ENCODE peak calls at places on chromosomes 7 and 10, in six cellular contexts. V is dorsolateral prefrontal cortex, K is heart right ventricle, M is brain microvascular endothelial cell, J is GM10248, G is bronchial epithelial cell. D is an unnamed sample.

GRCh38 chr10:48459270-48460147 is 145.4 kb downstream of the ARHGAP22 start:
- DNase-seq in V (peak; percentile 41), K (no peak), M (no peak), J (no peak), G (no peak), D (no peak)

GRCh38 chr10:16717617-16718395 is 99.4 kb downstream of the RSU1 start:
- DNase-seq in V (no peak), K (no peak), M (peak; percentile 61), J (no peak), G (no peak), D (no peak)

GRCh38 chr7:71507665-71508064 is 375.7 kb downstream of the GALNT17 start:
- DNase-seq in V (no peak), K (no peak), M (no peak), J (no peak), G (no peak), D (no peak)

GRCh38 chr7:119964640-119965542 is 308.1 kb upstream of the KCND2 start:
- DNase-seq in V (no peak), K (no peak), M (peak; percentile 36), J (no peak), G (no peak), D (peak; percentile 15)

GRCh38 chr7:17307033-17307432 is 8.6 kb downstream of the AHR start:
- DNase-seq in V (no peak), K (no peak), M (no peak), J (no peak), G (no peak), D (no peak)

GRCh38 chr7:128108641-128109423 is 77.6 kb upstream of the LRRC4 start:
- DNase-seq in V (no peak), K (no peak), M (no peak), J (peak; percentile 83), G (no peak), D (no peak)

GRCh38 chr10:111360260-111360925 is 283.6 kb downstream of the ADRA2A start:
- DNase-seq in V (no peak), K (no peak), M (no peak), J (peak; percentile 13), G (peak; percentile 25), D (no peak)

GRCh38 chr7:55016061-55016745 is 2.6 kb upstream of the EGFR start:
- DNase-seq in V (no peak), K (no peak), M (no peak), J (no peak), G (no peak), D (no peak)

GRCh38 chr10:17092216-17092944 is 37.2 kb downstream of the CUBN start:
- DNase-seq in V (no peak), K (no peak), M (no peak), J (no peak), G (no peak), D (no peak)

GRCh38 chr7:128705891-128706333 is 33.2 kb upstream of the CALU start:
- DNase-seq in V (no peak), K (no peak), M (no peak), J (no peak), G (peak; percentile 35), D (peak; percentile 79)

GRCh38 chr7:425794-426188 is 93.9 kb downstream of the PDGFA start:
- DNase-seq in V (no peak), K (no peak), M (no peak), J (no peak), G (no peak), D (no peak)

GRCh38 chr10:110279062-110279986 is 25.4 kb downstream of the SMNDC1 start:
- DNase-seq in V (no peak), K (no peak), M (peak; percentile 60), J (peak; percentile 41), G (peak; percentile 61), D (peak; percentile 52)

GRCh38 chr10:69968830-69969229 is 83.8 kb upstream of the MACROH2A2 start:
- DNase-seq in V (no peak), K (no peak), M (no peak), J (no peak), G (peak; percentile 42), D (no peak)

GRCh38 chr7:137970263-137970975 is 31.5 kb downstream of the CREB3L2 start:
- DNase-seq in V (no peak), K (peak; percentile 52), M (peak; percentile 88), J (no peak), G (peak; percentile 35), D (peak; percentile 84)

GRCh38 chr10:62851449-62851848 is 35.3 kb upstream of the EGR2 start:
- DNase-seq in V (no peak), K (no peak), M (no peak), J (no peak), G (peak; percentile 13), D (no peak)

GRCh38 chr10:122688293-122688989 is 11.2 kb downstream of the C10orf120 start:
- DNase-seq in V (no peak), K (no peak), M (peak; percentile 23), J (no peak), G (peak; percentile 51), D (no peak)

GRCh38 chr10:17980796-17981195 is 29.1 kb downstream of the SLC39A12 start:
- DNase-seq in V (no peak), K (no peak), M (no peak), J (no peak), G (no peak), D (no peak)

DNA sequence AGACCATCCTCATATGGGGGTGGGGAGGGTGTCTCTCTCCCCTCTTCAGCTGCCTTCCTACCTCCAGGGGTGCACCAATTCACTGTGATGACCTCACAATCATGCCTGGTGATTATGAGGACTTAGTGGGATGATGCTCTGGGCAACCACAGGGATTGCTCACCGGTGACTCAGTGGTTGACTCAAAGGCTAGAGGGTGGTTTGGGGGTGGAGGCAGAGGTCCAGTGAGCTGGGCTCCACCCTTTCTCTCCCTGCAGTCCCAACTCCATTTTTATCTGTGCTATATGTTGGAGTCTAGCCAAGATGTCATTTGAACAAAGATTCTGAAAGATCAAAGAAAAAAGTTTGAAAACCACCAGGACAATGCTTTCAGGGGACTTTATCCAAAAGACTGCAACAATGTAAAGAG is 286.9 kb downstream of the KCNMA1 start:
- DNase-seq in V (no peak), K (no peak), M (peak; percentile 100), J (no peak), G (peak; percentile 98), D (peak; percentile 99)
- TF ChIP-seq CTCF in V (no peak), K (no peak), M (peak; percentile 38), J (no peak), G (peak; percentile 6), D (peak; percentile 32)

GRCh38 chr10:85545874-85546273 is 820.7 kb downstream of the GRID1 start:
- DNase-seq in V (no peak), K (no peak), M (no peak), J (no peak), G (no peak), D (no peak)

GRCh38 chr10:85544956-85545355 is 821.6 kb downstream of the GRID1 start:
- DNase-seq in V (no peak), K (no peak), M (no peak), J (no peak), G (peak; percentile 89), D (no peak)

GRCh38 chr10:85542936-85543730 is 823.5 kb downstream of the GRID1 start:
- DNase-seq in V (no peak), K (no peak), M (no peak), J (no peak), G (peak; percentile 73), D (no peak)

GRCh38 chr10:85547460-85548023 is 819.1 kb downstream of the GRID1 start:
- DNase-seq in V (no peak), K (no peak), M (no peak), J (no peak), G (no peak), D (no peak)

GRCh38 chr10:85548038-85548437 is 818.6 kb downstream of the GRID1 start:
- DNase-seq in V (peak; percentile 56), K (no peak), M (peak; percentile 41), J (no peak), G (peak; percentile 95), D (no peak)
- TF ChIP-seq CTCF in V (peak; percentile 75), K (peak; percentile 34), M (peak; percentile 22), J (no peak), G (peak; percentile 66), D (peak; percentile 11)

DNA sequence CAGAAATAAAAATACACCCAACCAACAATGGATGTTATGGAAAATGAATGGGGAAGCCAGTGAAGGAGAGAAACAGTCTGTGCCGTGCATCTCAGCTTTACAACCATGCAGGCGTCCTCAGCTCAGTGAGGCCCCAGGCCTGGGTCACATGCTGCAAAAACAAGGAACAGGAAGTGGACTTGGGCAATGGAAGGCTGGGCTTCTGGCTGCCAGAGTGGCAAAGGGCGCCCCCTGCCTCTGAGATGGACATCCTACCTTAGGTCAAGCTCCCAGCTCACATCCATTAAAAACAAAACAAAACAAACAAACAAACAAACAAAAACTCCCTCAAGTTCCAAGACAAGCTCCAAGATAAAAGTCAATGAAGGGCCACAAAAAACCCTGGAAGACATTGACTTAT is 54.7 kb upstream of the AFAP1L2 start:
- DNase-seq in V (no peak), K (peak; percentile 38), M (peak; percentile 8), J (peak; percentile 48), G (peak; percentile 35), D (no peak)
- TF ChIP-seq CTCF in V (peak; percentile 33), K (peak; percentile 29), M (peak; percentile 62), J (peak; percentile 41), G (peak; percentile 62), D (peak; percentile 58)

GRCh38 chr10:37947526-37947925 is 28.9 kb downstream of the ZNF25 start:
- DNase-seq in V (no peak), K (no peak), M (no peak), J (no peak), G (no peak), D (no peak)

GRCh38 chr10:37957841-37958240 is 18.6 kb downstream of the ZNF25 start:
- DNase-seq in V (no peak), K (no peak), M (no peak), J (no peak), G (no peak), D (no peak)

GRCh38 chr10:37948210-37948609 is 28.2 kb downstream of the ZNF25 start:
- DNase-seq in V (no peak), K (no peak), M (no peak), J (no peak), G (no peak), D (no peak)

GRCh38 chr10:37952051-37952815 is 24.2 kb downstream of the ZNF25 start:
- DNase-seq in V (no peak), K (no peak), M (no peak), J (no peak), G (no peak), D (no peak)

DNA sequence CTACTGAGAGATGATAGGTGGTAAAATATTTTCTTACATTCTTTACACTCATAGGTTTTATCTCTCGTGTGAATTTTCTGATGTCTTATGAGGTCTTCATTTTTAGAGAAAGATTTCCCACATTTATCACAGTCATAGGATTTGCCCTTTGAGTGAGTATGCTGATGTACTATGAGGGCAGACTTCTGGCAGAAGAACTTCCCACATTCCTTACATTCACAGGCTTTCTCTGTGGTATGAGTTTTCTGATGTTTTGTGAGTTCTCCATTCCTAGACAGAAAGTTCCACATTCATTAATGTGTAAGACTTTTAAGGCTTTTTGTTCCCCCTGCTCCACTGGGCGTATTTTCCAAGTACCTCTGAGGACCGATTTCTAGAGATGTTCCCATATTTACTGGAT is 23.5 kb downstream of the ZNF25 start:
- DNase-seq in V (no peak), K (no peak), M (no peak), J (no peak), G (no peak), D (no peak)
- TF ChIP-seq CTCF in V (no peak), K (no peak), M (no peak), J (no peak), G (no peak), D (no peak)